ENCODE peak calls at places on chromosome X, in eight cellular contexts. One of them, this sample, is unnamed.

GRCh38 chrX:105829006-105829405 is 6.7 kb downstream of the NRK start:
- DNase-seq in omental fat pad: no peak
- DNase-seq in tibial artery: no peak
- DNase-seq in cardiac fibroblast: no peak
- DNase-seq in neural crest cell: no peak
- DNase-seq in astrocyte of the cerebellum: no peak
- DNase-seq in posterior cingulate gyrus: no peak
- DNase-seq in adrenal gland: no peak
- DNase-seq in this sample: no peak

GRCh38 chrX:65476564-65476963 is 58.0 kb downstream of the LAS1L start:
- DNase-seq in omental fat pad: no peak
- DNase-seq in tibial artery: no peak
- DNase-seq in cardiac fibroblast: no peak
- DNase-seq in neural crest cell: no peak
- DNase-seq in astrocyte of the cerebellum: no peak
- DNase-seq in posterior cingulate gyrus: no peak
- DNase-seq in adrenal gland: no peak
- DNase-seq in this sample: no peak

GRCh38 chrX:112520124-112520523 is 159.6 kb downstream of the LHFPL1 start:
- DNase-seq in omental fat pad: no peak
- DNase-seq in tibial artery: no peak
- DNase-seq in cardiac fibroblast: no peak
- DNase-seq in neural crest cell: no peak
- DNase-seq in astrocyte of the cerebellum: no peak
- DNase-seq in posterior cingulate gyrus: no peak
- DNase-seq in adrenal gland: no peak
- DNase-seq in this sample: no peak

GRCh38 chrX:15674514-15674898 is 9.9 kb upstream of the CLTRN start:
- DNase-seq in omental fat pad: peak
- DNase-seq in tibial artery: peak
- DNase-seq in cardiac fibroblast: peak
- DNase-seq in neural crest cell: peak
- DNase-seq in astrocyte of the cerebellum: peak
- DNase-seq in posterior cingulate gyrus: peak
- DNase-seq in adrenal gland: peak
- DNase-seq in this sample: peak

GRCh38 chrX:110741213-110741796 is 54.3 kb downstream of the CHRDL1 start:
- DNase-seq in omental fat pad: no peak
- DNase-seq in tibial artery: no peak
- DNase-seq in cardiac fibroblast: peak
- DNase-seq in neural crest cell: no peak
- DNase-seq in astrocyte of the cerebellum: no peak
- DNase-seq in posterior cingulate gyrus: no peak
- DNase-seq in adrenal gland: no peak
- DNase-seq in this sample: no peak

GRCh38 chrX:18887177-18887820 is 96.6 kb downstream of the PHKA2 start:
- DNase-seq in omental fat pad: no peak
- DNase-seq in tibial artery: no peak
- DNase-seq in cardiac fibroblast: peak
- DNase-seq in neural crest cell: no peak
- DNase-seq in astrocyte of the cerebellum: no peak
- DNase-seq in posterior cingulate gyrus: no peak
- DNase-seq in adrenal gland: no peak
- DNase-seq in this sample: no peak

GRCh38 chrX:152138388-152138784 is at the start of gene MAGEA10:
- DNase-seq in omental fat pad: no peak
- DNase-seq in tibial artery: no peak
- DNase-seq in cardiac fibroblast: no peak
- DNase-seq in neural crest cell: no peak
- DNase-seq in astrocyte of the cerebellum: no peak
- DNase-seq in posterior cingulate gyrus: no peak
- DNase-seq in adrenal gland: no peak
- DNase-seq in this sample: no peak

GRCh38 chrX:130834149-130834548 is 68.9 kb downstream of the ENOX2 start:
- DNase-seq in omental fat pad: no peak
- DNase-seq in tibial artery: no peak
- DNase-seq in cardiac fibroblast: peak
- DNase-seq in neural crest cell: no peak
- DNase-seq in astrocyte of the cerebellum: no peak
- DNase-seq in posterior cingulate gyrus: no peak
- DNase-seq in adrenal gland: no peak
- DNase-seq in this sample: no peak

GRCh38 chrX:136143714-136144113 is 3.6 kb upstream of the FHL1 start:
- DNase-seq in omental fat pad: no peak
- DNase-seq in tibial artery: no peak
- DNase-seq in cardiac fibroblast: no peak
- DNase-seq in neural crest cell: no peak
- DNase-seq in astrocyte of the cerebellum: no peak
- DNase-seq in posterior cingulate gyrus: no peak
- DNase-seq in adrenal gland: no peak
- DNase-seq in this sample: no peak

GRCh38 chrX:133574716-133575115 is 159.4 kb upstream of the GPC4 start:
- DNase-seq in omental fat pad: no peak
- DNase-seq in tibial artery: no peak
- DNase-seq in cardiac fibroblast: no peak
- DNase-seq in neural crest cell: no peak
- DNase-seq in astrocyte of the cerebellum: no peak
- DNase-seq in posterior cingulate gyrus: no peak
- DNase-seq in adrenal gland: no peak
- DNase-seq in this sample: no peak

GRCh38 chrX:135112096-135112729 is 8.1 kb downstream of the ETDB start:
- DNase-seq in omental fat pad: no peak
- DNase-seq in tibial artery: no peak
- DNase-seq in cardiac fibroblast: peak
- DNase-seq in neural crest cell: no peak
- DNase-seq in astrocyte of the cerebellum: peak
- DNase-seq in posterior cingulate gyrus: no peak
- DNase-seq in adrenal gland: peak
- DNase-seq in this sample: no peak

GRCh38 chrX:10414872-10415703 is 205.3 kb downstream of the MID1 start:
- DNase-seq in omental fat pad: no peak
- DNase-seq in tibial artery: no peak
- DNase-seq in cardiac fibroblast: no peak
- DNase-seq in neural crest cell: no peak
- DNase-seq in astrocyte of the cerebellum: peak
- DNase-seq in posterior cingulate gyrus: no peak
- DNase-seq in adrenal gland: no peak
- DNase-seq in this sample: no peak

GRCh38 chrX:19991350-19991718 is 473 bp upstream of the BCLAF3 start:
- DNase-seq in omental fat pad: no peak
- DNase-seq in tibial artery: no peak
- DNase-seq in cardiac fibroblast: no peak
- DNase-seq in neural crest cell: no peak
- DNase-seq in astrocyte of the cerebellum: no peak
- DNase-seq in posterior cingulate gyrus: no peak
- DNase-seq in adrenal gland: no peak
- DNase-seq in this sample: no peak

GRCh38 chrX:111131572-111131971 is 35.6 kb downstream of the PAK3 start:
- DNase-seq in omental fat pad: no peak
- DNase-seq in tibial artery: no peak
- DNase-seq in cardiac fibroblast: no peak
- DNase-seq in neural crest cell: no peak
- DNase-seq in astrocyte of the cerebellum: peak
- DNase-seq in posterior cingulate gyrus: no peak
- DNase-seq in adrenal gland: no peak
- DNase-seq in this sample: no peak

GRCh38 chrX:121122332-121122731 is 74.9 kb downstream of the GLUD2 start:
- DNase-seq in omental fat pad: no peak
- DNase-seq in tibial artery: no peak
- DNase-seq in cardiac fibroblast: no peak
- DNase-seq in neural crest cell: no peak
- DNase-seq in astrocyte of the cerebellum: no peak
- DNase-seq in posterior cingulate gyrus: no peak
- DNase-seq in adrenal gland: no peak
- DNase-seq in this sample: no peak

GRCh38 chrX:95728446-95728845 is 956.2 kb upstream of the DIAPH2 start:
- DNase-seq in omental fat pad: no peak
- DNase-seq in tibial artery: no peak
- DNase-seq in cardiac fibroblast: no peak
- DNase-seq in neural crest cell: no peak
- DNase-seq in astrocyte of the cerebellum: no peak
- DNase-seq in posterior cingulate gyrus: no peak
- DNase-seq in adrenal gland: no peak
- DNase-seq in this sample: no peak

GRCh38 chrX:121871122-121871521 is 823.7 kb downstream of the GLUD2 start:
- DNase-seq in omental fat pad: no peak
- DNase-seq in tibial artery: no peak
- DNase-seq in cardiac fibroblast: no peak
- DNase-seq in neural crest cell: no peak
- DNase-seq in astrocyte of the cerebellum: no peak
- DNase-seq in posterior cingulate gyrus: no peak
- DNase-seq in adrenal gland: no peak
- DNase-seq in this sample: no peak

GRCh38 chrX:125151146-125151545 is 168.5 kb upstream of the TEX13C start:
- DNase-seq in omental fat pad: no peak
- DNase-seq in tibial artery: no peak
- DNase-seq in cardiac fibroblast: no peak
- DNase-seq in neural crest cell: no peak
- DNase-seq in astrocyte of the cerebellum: no peak
- DNase-seq in posterior cingulate gyrus: no peak
- DNase-seq in adrenal gland: no peak
- DNase-seq in this sample: no peak

GRCh38 chrX:106457802-106458201 is 154.0 kb upstream of the RADX start:
- DNase-seq in omental fat pad: no peak
- DNase-seq in tibial artery: no peak
- DNase-seq in cardiac fibroblast: no peak
- DNase-seq in neural crest cell: no peak
- DNase-seq in astrocyte of the cerebellum: no peak
- DNase-seq in posterior cingulate gyrus: no peak
- DNase-seq in adrenal gland: no peak
- DNase-seq in this sample: no peak

GRCh38 chrX:108699368-108699767 is 37.0 kb downstream of the IRS4 start:
- DNase-seq in omental fat pad: no peak
- DNase-seq in tibial artery: no peak
- DNase-seq in cardiac fibroblast: peak
- DNase-seq in neural crest cell: no peak
- DNase-seq in astrocyte of the cerebellum: peak
- DNase-seq in posterior cingulate gyrus: no peak
- DNase-seq in adrenal gland: no peak
- DNase-seq in this sample: no peak

GRCh38 chrX:30659421-30659820 is 6.2 kb downstream of the GK start:
- DNase-seq in omental fat pad: no peak
- DNase-seq in tibial artery: no peak
- DNase-seq in cardiac fibroblast: peak
- DNase-seq in neural crest cell: no peak
- DNase-seq in astrocyte of the cerebellum: peak
- DNase-seq in posterior cingulate gyrus: no peak
- DNase-seq in adrenal gland: no peak
- DNase-seq in this sample: no peak

GRCh38 chrX:16394290-16394689 is 227.0 kb downstream of the MAGEB17 start:
- DNase-seq in omental fat pad: no peak
- DNase-seq in tibial artery: no peak
- DNase-seq in cardiac fibroblast: no peak
- DNase-seq in neural crest cell: no peak
- DNase-seq in astrocyte of the cerebellum: no peak
- DNase-seq in posterior cingulate gyrus: no peak
- DNase-seq in adrenal gland: peak
- DNase-seq in this sample: no peak

GRCh38 chrX:115142057-115142456 is 47.2 kb upstream of the RBMXL3 start:
- DNase-seq in omental fat pad: no peak
- DNase-seq in tibial artery: no peak
- DNase-seq in cardiac fibroblast: no peak
- DNase-seq in neural crest cell: no peak
- DNase-seq in astrocyte of the cerebellum: no peak
- DNase-seq in posterior cingulate gyrus: no peak
- DNase-seq in adrenal gland: no peak
- DNase-seq in this sample: no peak

GRCh38 chrX:144275403-144275802 is 391.5 kb downstream of the UBE2NL start:
- DNase-seq in omental fat pad: no peak
- DNase-seq in tibial artery: no peak
- DNase-seq in cardiac fibroblast: no peak
- DNase-seq in neural crest cell: no peak
- DNase-seq in astrocyte of the cerebellum: no peak
- DNase-seq in posterior cingulate gyrus: no peak
- DNase-seq in adrenal gland: no peak
- DNase-seq in this sample: no peak

GRCh38 chrX:154068560-154068959 is 29.0 kb downstream of the MECP2 start:
- DNase-seq in omental fat pad: no peak
- DNase-seq in tibial artery: no peak
- DNase-seq in cardiac fibroblast: no peak
- DNase-seq in neural crest cell: no peak
- DNase-seq in astrocyte of the cerebellum: no peak
- DNase-seq in posterior cingulate gyrus: no peak
- DNase-seq in adrenal gland: no peak
- DNase-seq in this sample: no peak

GRCh38 chrX:19571708-19572107 is 56.4 kb upstream of the MAP3K15 start:
- DNase-seq in omental fat pad: no peak
- DNase-seq in tibial artery: no peak
- DNase-seq in cardiac fibroblast: no peak
- DNase-seq in neural crest cell: no peak
- DNase-seq in astrocyte of the cerebellum: no peak
- DNase-seq in posterior cingulate gyrus: no peak
- DNase-seq in adrenal gland: no peak
- DNase-seq in this sample: no peak

GRCh38 chrX:40278340-40279090 is 180.8 kb upstream of the BCOR start:
- DNase-seq in omental fat pad: no peak
- DNase-seq in tibial artery: no peak
- DNase-seq in cardiac fibroblast: no peak
- DNase-seq in neural crest cell: no peak
- DNase-seq in astrocyte of the cerebellum: no peak
- DNase-seq in posterior cingulate gyrus: no peak
- DNase-seq in adrenal gland: no peak
- DNase-seq in this sample: peak

GRCh38 chrX:71859637-71860036 is 51.0 kb upstream of the NHSL2 start:
- DNase-seq in omental fat pad: no peak
- DNase-seq in tibial artery: no peak
- DNase-seq in cardiac fibroblast: peak
- DNase-seq in neural crest cell: peak
- DNase-seq in astrocyte of the cerebellum: peak
- DNase-seq in posterior cingulate gyrus: peak
- DNase-seq in adrenal gland: peak
- DNase-seq in this sample: no peak

GRCh38 chrX:46953597-46953996 is 41.4 kb downstream of the JADE3 start:
- DNase-seq in omental fat pad: no peak
- DNase-seq in tibial artery: no peak
- DNase-seq in cardiac fibroblast: peak
- DNase-seq in neural crest cell: peak
- DNase-seq in astrocyte of the cerebellum: no peak
- DNase-seq in posterior cingulate gyrus: no peak
- DNase-seq in adrenal gland: peak
- DNase-seq in this sample: no peak

GRCh38 chrX:134388161-134389109 is 71.5 kb upstream of the HPRT1 start:
- DNase-seq in omental fat pad: no peak
- DNase-seq in tibial artery: no peak
- DNase-seq in cardiac fibroblast: no peak
- DNase-seq in neural crest cell: no peak
- DNase-seq in astrocyte of the cerebellum: no peak
- DNase-seq in posterior cingulate gyrus: no peak
- DNase-seq in adrenal gland: no peak
- DNase-seq in this sample: no peak

GRCh38 chrX:112738347-112739033 is 58.8 kb upstream of the LHFPL1 start:
- DNase-seq in omental fat pad: no peak
- DNase-seq in tibial artery: no peak
- DNase-seq in cardiac fibroblast: no peak
- DNase-seq in neural crest cell: no peak
- DNase-seq in astrocyte of the cerebellum: no peak
- DNase-seq in posterior cingulate gyrus: no peak
- DNase-seq in adrenal gland: no peak
- DNase-seq in this sample: no peak

GRCh38 chrX:103913356-103914020 is 48.9 kb upstream of the TMSB15B start:
- DNase-seq in omental fat pad: no peak
- DNase-seq in tibial artery: no peak
- DNase-seq in cardiac fibroblast: peak
- DNase-seq in neural crest cell: no peak
- DNase-seq in astrocyte of the cerebellum: no peak
- DNase-seq in posterior cingulate gyrus: no peak
- DNase-seq in adrenal gland: no peak
- DNase-seq in this sample: no peak

GRCh38 chrX:107684956-107685385 is 56.7 kb downstream of the PRPS1 start:
- DNase-seq in omental fat pad: no peak
- DNase-seq in tibial artery: peak
- DNase-seq in cardiac fibroblast: peak
- DNase-seq in neural crest cell: no peak
- DNase-seq in astrocyte of the cerebellum: no peak
- DNase-seq in posterior cingulate gyrus: no peak
- DNase-seq in adrenal gland: peak
- DNase-seq in this sample: no peak

GRCh38 chrX:46838974-46839480 is 2.2 kb downstream of the RP2 start:
- DNase-seq in omental fat pad: no peak
- DNase-seq in tibial artery: no peak
- DNase-seq in cardiac fibroblast: no peak
- DNase-seq in neural crest cell: no peak
- DNase-seq in astrocyte of the cerebellum: no peak
- DNase-seq in posterior cingulate gyrus: no peak
- DNase-seq in adrenal gland: no peak
- DNase-seq in this sample: no peak

This sample was measured in CD4-positive, alpha-beta T cell.